ENCODE peak calls at places on chromosomes 13 and 19, in nine cellular contexts. One of them, this sample, is unnamed.

GRCh38 chr13:75135325-75135825 is 346.6 kb downstream of the TBC1D4 start:
- DNase-seq in sigmoid colon: no peak
- DNase-seq in glomerular endothelial cell: peak
- DNase-seq in dorsolateral prefrontal cortex: no peak
- DNase-seq in cardiac muscle cell: no peak
- DNase-seq in psoas muscle: no peak
- DNase-seq in type B pancreatic cell: no peak
- DNase-seq in mucosa of descending colon: no peak
- DNase-seq in stimulated activated CD4-positive, alpha-beta T cell treated with anti-CD3 and anti-CD28 coated beads, Interleukin-15, amount 100 ng/mL, for 1 hour: no peak
- DNase-seq in this sample: peak

GRCh38 chr13:28545583-28546333 is 50.8 kb upstream of the FLT1 start:
- DNase-seq in glomerular endothelial cell: no peak
- DNase-seq in type B pancreatic cell: no peak
- DNase-seq in stimulated activated CD4-positive, alpha-beta T cell treated with anti-CD3 and anti-CD28 coated beads, Interleukin-15, amount 100 ng/mL, for 1 hour: no peak
- DNase-seq in dorsolateral prefrontal cortex: no peak
- DNase-seq in mucosa of descending colon: no peak
- DNase-seq in sigmoid colon: no peak
- DNase-seq in cardiac muscle cell: no peak
- DNase-seq in psoas muscle: no peak
- DNase-seq in this sample: no peak

GRCh38 chr19:18932216-18932841 is 8.7 kb downstream of the HOMER3 start:
- DNase-seq in stimulated activated CD4-positive, alpha-beta T cell treated with anti-CD3 and anti-CD28 coated beads, Interleukin-15, amount 100 ng/mL, for 1 hour: peak
- DNase-seq in sigmoid colon: peak
- DNase-seq in cardiac muscle cell: peak
- DNase-seq in psoas muscle: peak
- DNase-seq in glomerular endothelial cell: no peak
- DNase-seq in dorsolateral prefrontal cortex: peak
- DNase-seq in type B pancreatic cell: peak
- DNase-seq in mucosa of descending colon: peak
- DNase-seq in this sample: no peak

GRCh38 chr13:29428310-29428991 is 167.0 kb downstream of the SLC7A1 start:
- DNase-seq in glomerular endothelial cell: no peak
- DNase-seq in type B pancreatic cell: no peak
- DNase-seq in mucosa of descending colon: no peak
- DNase-seq in dorsolateral prefrontal cortex: peak
- DNase-seq in stimulated activated CD4-positive, alpha-beta T cell treated with anti-CD3 and anti-CD28 coated beads, Interleukin-15, amount 100 ng/mL, for 1 hour: no peak
- DNase-seq in sigmoid colon: no peak
- DNase-seq in cardiac muscle cell: peak
- DNase-seq in psoas muscle: peak
- DNase-seq in this sample: no peak

GRCh38 chr19:5039642-5040543 is 71.0 kb downstream of the KDM4B start:
- DNase-seq in stimulated activated CD4-positive, alpha-beta T cell treated with anti-CD3 and anti-CD28 coated beads, Interleukin-15, amount 100 ng/mL, for 1 hour: no peak
- DNase-seq in dorsolateral prefrontal cortex: no peak
- DNase-seq in sigmoid colon: no peak
- DNase-seq in cardiac muscle cell: no peak
- DNase-seq in glomerular endothelial cell: no peak
- DNase-seq in mucosa of descending colon: no peak
- DNase-seq in type B pancreatic cell: no peak
- DNase-seq in psoas muscle: no peak
- DNase-seq in this sample: no peak

GRCh38 chr13:74322562-74322961 is 188.4 kb upstream of the KLF12 start:
- DNase-seq in stimulated activated CD4-positive, alpha-beta T cell treated with anti-CD3 and anti-CD28 coated beads, Interleukin-15, amount 100 ng/mL, for 1 hour: no peak
- DNase-seq in sigmoid colon: no peak
- DNase-seq in psoas muscle: no peak
- DNase-seq in type B pancreatic cell: no peak
- DNase-seq in cardiac muscle cell: no peak
- DNase-seq in dorsolateral prefrontal cortex: no peak
- DNase-seq in mucosa of descending colon: no peak
- DNase-seq in glomerular endothelial cell: no peak
- DNase-seq in this sample: no peak

GRCh38 chr19:18731562-18732008 is 48.1 kb downstream of the CRTC1 start:
- DNase-seq in psoas muscle: no peak
- DNase-seq in type B pancreatic cell: peak
- DNase-seq in mucosa of descending colon: no peak
- DNase-seq in glomerular endothelial cell: no peak
- DNase-seq in sigmoid colon: no peak
- DNase-seq in dorsolateral prefrontal cortex: no peak
- DNase-seq in stimulated activated CD4-positive, alpha-beta T cell treated with anti-CD3 and anti-CD28 coated beads, Interleukin-15, amount 100 ng/mL, for 1 hour: no peak
- DNase-seq in cardiac muscle cell: no peak
- DNase-seq in this sample: no peak

GRCh38 chr13:23621316-23621645 is 51.1 kb downstream of the TNFRSF19 start:
- DNase-seq in psoas muscle: no peak
- DNase-seq in dorsolateral prefrontal cortex: no peak
- DNase-seq in stimulated activated CD4-positive, alpha-beta T cell treated with anti-CD3 and anti-CD28 coated beads, Interleukin-15, amount 100 ng/mL, for 1 hour: no peak
- DNase-seq in sigmoid colon: no peak
- DNase-seq in glomerular endothelial cell: no peak
- DNase-seq in type B pancreatic cell: no peak
- DNase-seq in cardiac muscle cell: no peak
- DNase-seq in mucosa of descending colon: no peak
- DNase-seq in this sample: peak

GRCh38 chr13:34757441-34757840 is 184.6 kb upstream of the NBEA start:
- DNase-seq in cardiac muscle cell: no peak
- DNase-seq in psoas muscle: no peak
- DNase-seq in glomerular endothelial cell: no peak
- DNase-seq in stimulated activated CD4-positive, alpha-beta T cell treated with anti-CD3 and anti-CD28 coated beads, Interleukin-15, amount 100 ng/mL, for 1 hour: no peak
- DNase-seq in dorsolateral prefrontal cortex: no peak
- DNase-seq in sigmoid colon: no peak
- DNase-seq in type B pancreatic cell: no peak
- DNase-seq in mucosa of descending colon: no peak
- DNase-seq in this sample: no peak

GRCh38 chr19:38210458-38210987 is 13.5 kb downstream of the DPF1 start:
- DNase-seq in dorsolateral prefrontal cortex: peak
- DNase-seq in stimulated activated CD4-positive, alpha-beta T cell treated with anti-CD3 and anti-CD28 coated beads, Interleukin-15, amount 100 ng/mL, for 1 hour: no peak
- DNase-seq in sigmoid colon: peak
- DNase-seq in glomerular endothelial cell: no peak
- DNase-seq in cardiac muscle cell: peak
- DNase-seq in psoas muscle: peak
- DNase-seq in type B pancreatic cell: peak
- DNase-seq in mucosa of descending colon: peak
- DNase-seq in this sample: no peak

GRCh38 chr19:47157455-47158321 is 27.1 kb downstream of the SAE1 start:
- DNase-seq in glomerular endothelial cell: no peak
- DNase-seq in cardiac muscle cell: peak
- DNase-seq in psoas muscle: no peak
- DNase-seq in mucosa of descending colon: peak
- DNase-seq in stimulated activated CD4-positive, alpha-beta T cell treated with anti-CD3 and anti-CD28 coated beads, Interleukin-15, amount 100 ng/mL, for 1 hour: no peak
- DNase-seq in sigmoid colon: peak
- DNase-seq in type B pancreatic cell: no peak
- DNase-seq in dorsolateral prefrontal cortex: no peak
- DNase-seq in this sample: peak

GRCh38 chr13:98978280-98978679 is 416 bp upstream of the DOCK9 start:
- DNase-seq in sigmoid colon: no peak
- DNase-seq in psoas muscle: no peak
- DNase-seq in dorsolateral prefrontal cortex: no peak
- DNase-seq in stimulated activated CD4-positive, alpha-beta T cell treated with anti-CD3 and anti-CD28 coated beads, Interleukin-15, amount 100 ng/mL, for 1 hour: no peak
- DNase-seq in type B pancreatic cell: no peak
- DNase-seq in cardiac muscle cell: no peak
- DNase-seq in glomerular endothelial cell: peak
- DNase-seq in mucosa of descending colon: no peak
- DNase-seq in this sample: peak

GRCh38 chr13:79995334-79995733 is 345.6 kb downstream of the SPRY2 start:
- DNase-seq in cardiac muscle cell: no peak
- DNase-seq in glomerular endothelial cell: peak
- DNase-seq in stimulated activated CD4-positive, alpha-beta T cell treated with anti-CD3 and anti-CD28 coated beads, Interleukin-15, amount 100 ng/mL, for 1 hour: no peak
- DNase-seq in psoas muscle: no peak
- DNase-seq in type B pancreatic cell: no peak
- DNase-seq in mucosa of descending colon: no peak
- DNase-seq in sigmoid colon: no peak
- DNase-seq in dorsolateral prefrontal cortex: no peak
- DNase-seq in this sample: no peak

GRCh38 chr13:24263652-24264051 is 45.7 kb upstream of the C1QTNF9 start:
- DNase-seq in glomerular endothelial cell: no peak
- DNase-seq in cardiac muscle cell: no peak
- DNase-seq in psoas muscle: no peak
- DNase-seq in dorsolateral prefrontal cortex: no peak
- DNase-seq in stimulated activated CD4-positive, alpha-beta T cell treated with anti-CD3 and anti-CD28 coated beads, Interleukin-15, amount 100 ng/mL, for 1 hour: no peak
- DNase-seq in sigmoid colon: no peak
- DNase-seq in mucosa of descending colon: no peak
- DNase-seq in type B pancreatic cell: no peak
- DNase-seq in this sample: no peak

GRCh38 chr13:113357529-113357928 is 6.4 kb downstream of the GRTP1 start:
- DNase-seq in dorsolateral prefrontal cortex: no peak
- DNase-seq in sigmoid colon: no peak
- DNase-seq in type B pancreatic cell: no peak
- DNase-seq in mucosa of descending colon: no peak
- DNase-seq in stimulated activated CD4-positive, alpha-beta T cell treated with anti-CD3 and anti-CD28 coated beads, Interleukin-15, amount 100 ng/mL, for 1 hour: no peak
- DNase-seq in glomerular endothelial cell: no peak
- DNase-seq in cardiac muscle cell: no peak
- DNase-seq in psoas muscle: peak
- DNase-seq in this sample: no peak

GRCh38 chr13:98144501-98145350 is 1.8 kb downstream of the FARP1 start:
- DNase-seq in dorsolateral prefrontal cortex: peak
- DNase-seq in type B pancreatic cell: no peak
- DNase-seq in stimulated activated CD4-positive, alpha-beta T cell treated with anti-CD3 and anti-CD28 coated beads, Interleukin-15, amount 100 ng/mL, for 1 hour: no peak
- DNase-seq in psoas muscle: no peak
- DNase-seq in sigmoid colon: no peak
- DNase-seq in glomerular endothelial cell: no peak
- DNase-seq in mucosa of descending colon: peak
- DNase-seq in cardiac muscle cell: peak
- DNase-seq in this sample: no peak

GRCh38 chr19:34960103-34960805 is 3.8 kb downstream of the ZNF792 start:
- DNase-seq in dorsolateral prefrontal cortex: no peak
- DNase-seq in cardiac muscle cell: no peak
- DNase-seq in sigmoid colon: no peak
- DNase-seq in stimulated activated CD4-positive, alpha-beta T cell treated with anti-CD3 and anti-CD28 coated beads, Interleukin-15, amount 100 ng/mL, for 1 hour: no peak
- DNase-seq in type B pancreatic cell: peak
- DNase-seq in glomerular endothelial cell: no peak
- DNase-seq in mucosa of descending colon: no peak
- DNase-seq in psoas muscle: no peak
- DNase-seq in this sample: no peak

GRCh38 chr13:98141938-98142426 is 912 bp upstream of the FARP1 start:
- DNase-seq in glomerular endothelial cell: no peak
- DNase-seq in dorsolateral prefrontal cortex: no peak
- DNase-seq in type B pancreatic cell: no peak
- DNase-seq in psoas muscle: peak
- DNase-seq in stimulated activated CD4-positive, alpha-beta T cell treated with anti-CD3 and anti-CD28 coated beads, Interleukin-15, amount 100 ng/mL, for 1 hour: no peak
- DNase-seq in sigmoid colon: peak
- DNase-seq in cardiac muscle cell: no peak
- DNase-seq in mucosa of descending colon: no peak
- DNase-seq in this sample: no peak

GRCh38 chr19:34589730-34590129 is 87.2 kb downstream of the SCGB2B2 start:
- DNase-seq in type B pancreatic cell: no peak
- DNase-seq in glomerular endothelial cell: no peak
- DNase-seq in mucosa of descending colon: peak
- DNase-seq in cardiac muscle cell: no peak
- DNase-seq in stimulated activated CD4-positive, alpha-beta T cell treated with anti-CD3 and anti-CD28 coated beads, Interleukin-15, amount 100 ng/mL, for 1 hour: no peak
- DNase-seq in psoas muscle: no peak
- DNase-seq in sigmoid colon: no peak
- DNase-seq in dorsolateral prefrontal cortex: no peak
- DNase-seq in this sample: no peak

GRCh38 chr13:64817721-64818120 is 2412.4 kb downstream of the PCDH9 start:
- DNase-seq in sigmoid colon: no peak
- DNase-seq in type B pancreatic cell: no peak
- DNase-seq in dorsolateral prefrontal cortex: no peak
- DNase-seq in glomerular endothelial cell: no peak
- DNase-seq in mucosa of descending colon: no peak
- DNase-seq in psoas muscle: no peak
- DNase-seq in stimulated activated CD4-positive, alpha-beta T cell treated with anti-CD3 and anti-CD28 coated beads, Interleukin-15, amount 100 ng/mL, for 1 hour: no peak
- DNase-seq in cardiac muscle cell: no peak
- DNase-seq in this sample: no peak

GRCh38 chr19:42455621-42456081 is 12.9 kb upstream of the CXCL17 start:
- DNase-seq in psoas muscle: no peak
- DNase-seq in stimulated activated CD4-positive, alpha-beta T cell treated with anti-CD3 and anti-CD28 coated beads, Interleukin-15, amount 100 ng/mL, for 1 hour: no peak
- DNase-seq in mucosa of descending colon: peak
- DNase-seq in cardiac muscle cell: no peak
- DNase-seq in type B pancreatic cell: no peak
- DNase-seq in glomerular endothelial cell: no peak
- DNase-seq in sigmoid colon: no peak
- DNase-seq in dorsolateral prefrontal cortex: no peak
- DNase-seq in this sample: no peak